ENCODE peak calls at places on chromosomes 3 and 15, in four cellular contexts. M is neuronal stem cell; O is kidney glomerular epithelial cell; P is effector CD4-positive, alpha-beta T cell. U is an unnamed sample.

GRCh38 chr15:83282859-83283812 is 1.3 kb downstream of the BNC1 start:
- DNase-seq in M (no peak), O (no peak), P (no peak), U (no peak)

GRCh38 chr3:126745760-126746394 is 41.8 kb downstream of the CHCHD6 start:
- DNase-seq in M (no peak), O (no peak), P (no peak), U (no peak)

GRCh38 chr3:186806173-186807055 is at the start of gene RFC4:
- DNase-seq in M (peak; percentile 61), O (peak; percentile 66), P (peak; percentile 82), U (peak; percentile 74)

GRCh38 chr3:52501046-52501445 is 5.9 kb downstream of the STAB1 start:
- DNase-seq in M (no peak), O (no peak), P (no peak), U (no peak)

GRCh38 chr15:41254560-41254959 is 23.5 kb downstream of the CHP1 start:
- DNase-seq in M (no peak), O (no peak), P (no peak), U (no peak)

GRCh38 chr3:64188810-64189560 is 36.3 kb downstream of the PRICKLE2 start:
- DNase-seq in M (no peak), O (peak; percentile 93), P (no peak), U (peak; percentile 43)

GRCh38 chr3:9401986-9402385 is 4.6 kb downstream of the SETD5 start:
- DNase-seq in M (no peak), O (no peak), P (no peak), U (no peak)

GRCh38 chr15:95626501-95627361 is 703.8 kb upstream of the NR2F2 start:
- DNase-seq in M (peak; percentile 40), O (no peak), P (no peak), U (no peak)

GRCh38 chr15:57376695-57377477 is 581 bp downstream of the CGNL1 start:
- DNase-seq in M (peak; percentile 31), O (no peak), P (no peak), U (no peak)

GRCh38 chr3:100527347-100527735 is 34.9 kb downstream of the TMEM45A start:
- DNase-seq in M (no peak), O (no peak), P (no peak), U (no peak)

GRCh38 chr3:184687363-184688049 is 24.4 kb downstream of the MAGEF1 start:
- DNase-seq in M (no peak), O (no peak), P (no peak), U (peak; percentile 69)

GRCh38 chr3:134904796-134905646 is 110.0 kb downstream of the EPHB1 start:
- DNase-seq in M (no peak), O (peak; percentile 70), P (no peak), U (peak; percentile 6)

GRCh38 chr3:117688583-117688982 is 979.0 kb downstream of the TUSC7 start:
- DNase-seq in M (no peak), O (no peak), P (no peak), U (no peak)

GRCh38 chr15:45136378-45136764 is 6.6 kb downstream of the DUOX1 start:
- DNase-seq in M (no peak), O (no peak), P (no peak), U (no peak)

GRCh38 chr3:22372292-22372949 is 621.4 kb upstream of the ZNF385D start:
- DNase-seq in M (peak; percentile 38), O (no peak), P (no peak), U (no peak)

GRCh38 chr3:127487196-127487595 is 103.3 kb downstream of the TPRA1 start:
- DNase-seq in M (no peak), O (no peak), P (no peak), U (no peak)

GRCh38 chr3:50347187-50347813 is 1.8 kb upstream of the ZMYND10 start:
- DNase-seq in M (peak; percentile 63), O (peak; percentile 61), P (peak; percentile 73), U (peak; percentile 62)

GRCh38 chr3:69086133-69086722 is 1.5 kb downstream of the ARL6IP5 start:
- DNase-seq in M (no peak), O (peak; percentile 93), P (peak; percentile 64), U (peak; percentile 84)

GRCh38 chr3:196440041-196440537 is 7.9 kb upstream of the UBXN7 start:
- DNase-seq in M (no peak), O (no peak), P (no peak), U (no peak)

GRCh38 chr3:69181592-69182211 is 59.3 kb upstream of the LMOD3 start:
- DNase-seq in M (no peak), O (no peak), P (no peak), U (peak; percentile 94)

GRCh38 chr3:46484911-46485696 is 12.7 kb upstream of the RTP3 start:
- DNase-seq in M (no peak), O (no peak), P (no peak), U (no peak)

GRCh38 chr3:23807161-23808015 is 1.6 kb downstream of the UBE2E1 start:
- DNase-seq in M (no peak), O (no peak), P (no peak), U (peak; percentile 52)

GRCh38 chr15:84142888-84143337 is 92.7 kb upstream of the GOLGA6L4 start:
- DNase-seq in M (peak; percentile 82), O (peak; percentile 76), P (peak; percentile 70), U (peak; percentile 72)

GRCh38 chr3:346186-346585 is 149.6 kb downstream of the CHL1 start:
- DNase-seq in M (no peak), O (no peak), P (no peak), U (no peak)

GRCh38 chr3:194686414-194686815 is 732 bp downstream of the FAM43A start:
- DNase-seq in M (no peak), O (no peak), P (no peak), U (no peak)

GRCh38 chr3:106699093-106699492 is 678.1 kb upstream of the CCDC54 start:
- DNase-seq in M (peak; percentile 8), O (no peak), P (no peak), U (no peak)

GRCh38 chr15:86439614-86440013 is 359.9 kb downstream of the AGBL1 start:
- DNase-seq in M (no peak), O (no peak), P (no peak), U (no peak)

GRCh38 chr3:48404440-48405342 is 25.2 kb downstream of the PLXNB1 start:
- DNase-seq in M (no peak), O (no peak), P (no peak), U (no peak)

GRCh38 chr15:38128389-38128788 is 124.2 kb upstream of the SPRED1 start:
- DNase-seq in M (no peak), O (peak; percentile 18), P (no peak), U (peak; percentile 21)

U was measured in globus pallidus.